ENCODE peak calls at places on chromosomes 11 and 22, in four cellular contexts. L, Z, A and E are unnamed samples.

GRCh38 chr11:134819026-134819425 is 407.0 kb upstream of the B3GAT1 start:
- DNase-seq in L (no peak), Z (no peak), A (no peak), E (no peak)

GRCh38 chr22:44396021-44396726 is 83.4 kb upstream of the SHISAL1 start:
- DNase-seq in L (no peak), Z (no peak), A (no peak), E (peak)

GRCh38 chr11:13215157-13215556 is 62.4 kb upstream of the BMAL1 start:
- DNase-seq in L (peak), Z (no peak), A (no peak), E (no peak)

GRCh38 chr11:119417726-119418540 is 5.0 kb downstream of the THY1 start:
- DNase-seq in L (peak), Z (no peak), A (no peak), E (no peak)

GRCh38 chr11:92272651-92273050 is 48.0 kb downstream of the FAT3 start:
- DNase-seq in L (no peak), Z (no peak), A (no peak), E (no peak)

GRCh38 chr11:8192016-8192895 is 23.4 kb upstream of the RIC3 start:
- DNase-seq in L (peak), Z (peak), A (peak), E (peak)

GRCh38 chr22:42317691-42318547 is 47.5 kb upstream of the TCF20 start:
- DNase-seq in L (no peak), Z (peak), A (no peak), E (no peak)

GRCh38 chr11:119389611-119390254 is 8.2 kb upstream of the USP2 start:
- DNase-seq in L (no peak), Z (no peak), A (no peak), E (no peak)

GRCh38 chr11:69317401-69318092 is 23.6 kb downstream of the MYEOV start:
- DNase-seq in L (peak), Z (no peak), A (no peak), E (no peak)

GRCh38 chr11:120205596-120206161 is 5.2 kb upstream of the OAF start:
- DNase-seq in L (peak), Z (no peak), A (no peak), E (no peak)

GRCh38 chr22:35458547-35459422 is 58.8 kb downstream of the MCM5 start:
- DNase-seq in L (no peak), Z (no peak), A (no peak), E (no peak)

GRCh38 chr22:46770151-46770641 is 7.7 kb downstream of the TBC1D22A start:
- DNase-seq in L (no peak), Z (no peak), A (no peak), E (no peak)

GRCh38 chr11:125583496-125583895 is 9.2 kb upstream of the STT3A start:
- DNase-seq in L (no peak), Z (no peak), A (no peak), E (no peak)